ENCODE peak calls at places on chromosomes 3 and 15, in five cellular contexts. B, Z, L, M and N are unnamed samples.

GRCh38 chr3:39917060-39917773 is 107.8 kb downstream of the MYRIP start:
- DNase-seq in B (no peak), Z (no peak), L (no peak), M (no peak), N (no peak)

GRCh38 chr15:43285609-43286037 is 18.9 kb upstream of the TGM5 start:
- DNase-seq in B (peak; percentile 41), Z (no peak), L (peak; percentile 39), M (no peak), N (peak; percentile 42)

GRCh38 chr15:58748787-58749531 is 548 bp downstream of the ADAM10 start:
- DNase-seq in B (peak; percentile 49), Z (peak; percentile 93), L (peak; percentile 53), M (no peak), N (peak; percentile 33)

GRCh38 chr15:43987924-43988323 is 161.1 kb downstream of the WDR76 start:
- DNase-seq in B (no peak), Z (no peak), L (no peak), M (no peak), N (no peak)

GRCh38 chr3:114709102-114709501 is 415.3 kb downstream of the TIGIT start:
- DNase-seq in B (no peak), Z (no peak), L (no peak), M (no peak), N (no peak)

GRCh38 chr15:67807141-67807540 is 18.2 kb upstream of the SKOR1 start:
- DNase-seq in B (no peak), Z (peak; percentile 20), L (no peak), M (no peak), N (no peak)

GRCh38 chr3:78707094-78707493 is 1060.7 kb downstream of the ROBO1 start:
- DNase-seq in B (no peak), Z (no peak), L (no peak), M (no peak), N (no peak)

GRCh38 chr3:50587806-50588758 is 18.8 kb downstream of the HEMK1 start:
- DNase-seq in B (no peak), Z (no peak), L (no peak), M (no peak), N (peak; percentile 61)

GRCh38 chr15:70318594-70318993 is 220.9 kb upstream of the TLE3 start:
- DNase-seq in B (no peak), Z (no peak), L (no peak), M (peak; percentile 16), N (no peak)

GRCh38 chr3:136414476-136414875 is 164.3 kb downstream of the PCCB start:
- DNase-seq in B (no peak), Z (no peak), L (no peak), M (no peak), N (no peak)

GRCh38 chr3:134645515-134645914 is 5.3 kb downstream of the KY start:
- DNase-seq in B (no peak), Z (no peak), L (no peak), M (no peak), N (no peak)

GRCh38 chr3:153260681-153261080 is 98.7 kb downstream of the RAP2B start:
- DNase-seq in B (no peak), Z (no peak), L (no peak), M (no peak), N (no peak)

GRCh38 chr3:153252963-153253362 is 90.9 kb downstream of the RAP2B start:
- DNase-seq in B (no peak), Z (no peak), L (no peak), M (no peak), N (no peak)

GRCh38 chr3:153259956-153260355 is 97.9 kb downstream of the RAP2B start:
- DNase-seq in B (no peak), Z (no peak), L (no peak), M (no peak), N (no peak)

GRCh38 chr3:153257673-153258351 is 95.8 kb downstream of the RAP2B start:
- DNase-seq in B (no peak), Z (no peak), L (no peak), M (no peak), N (no peak)
- TF ChIP-seq POLR2AphosphoS5 in B (no peak), Z (no peak), L (no peak), M (no peak), N (no peak)

GRCh38 chr15:80174017-80174746 is 21.4 kb downstream of the FAH start:
- DNase-seq in B (no peak), Z (no peak), L (no peak), M (peak; percentile 80), N (no peak)
- TF ChIP-seq POLR2AphosphoS5 in B (peak; percentile 26), Z (no peak), L (no peak), M (no peak), N (no peak)

DNA sequence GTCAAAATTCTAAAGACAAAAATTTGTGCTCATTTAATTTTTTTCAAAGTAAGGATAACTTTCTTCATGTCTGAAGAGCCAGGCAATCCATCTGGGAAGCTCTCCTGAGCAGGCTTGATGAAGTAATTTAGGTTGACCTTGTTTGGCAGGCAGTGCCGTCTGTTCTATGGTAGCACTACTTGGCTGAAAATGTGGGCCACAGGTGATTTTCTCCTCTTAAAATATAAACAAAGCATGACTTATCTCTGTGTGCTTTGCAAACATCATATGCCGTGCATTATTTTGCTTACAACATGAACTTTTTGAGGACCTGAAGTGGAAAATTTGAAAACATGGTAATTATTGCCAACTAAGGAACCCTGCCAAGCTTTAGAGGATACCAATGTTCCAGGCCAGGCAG is 143.2 kb downstream of the RAP2B start:
- DNase-seq in B (no peak), Z (no peak), L (no peak), M (no peak), N (no peak)
- TF ChIP-seq POLR2AphosphoS5 in B (no peak), Z (no peak), L (no peak), M (no peak), N (no peak)

GRCh38 chr15:83670628-83671027 is 16.7 kb downstream of the ADAMTSL3 start:
- DNase-seq in B (no peak), Z (no peak), L (no peak), M (no peak), N (no peak)
- TF ChIP-seq POLR2AphosphoS5 in B (no peak), Z (no peak), L (no peak), M (no peak), N (no peak)

DNA sequence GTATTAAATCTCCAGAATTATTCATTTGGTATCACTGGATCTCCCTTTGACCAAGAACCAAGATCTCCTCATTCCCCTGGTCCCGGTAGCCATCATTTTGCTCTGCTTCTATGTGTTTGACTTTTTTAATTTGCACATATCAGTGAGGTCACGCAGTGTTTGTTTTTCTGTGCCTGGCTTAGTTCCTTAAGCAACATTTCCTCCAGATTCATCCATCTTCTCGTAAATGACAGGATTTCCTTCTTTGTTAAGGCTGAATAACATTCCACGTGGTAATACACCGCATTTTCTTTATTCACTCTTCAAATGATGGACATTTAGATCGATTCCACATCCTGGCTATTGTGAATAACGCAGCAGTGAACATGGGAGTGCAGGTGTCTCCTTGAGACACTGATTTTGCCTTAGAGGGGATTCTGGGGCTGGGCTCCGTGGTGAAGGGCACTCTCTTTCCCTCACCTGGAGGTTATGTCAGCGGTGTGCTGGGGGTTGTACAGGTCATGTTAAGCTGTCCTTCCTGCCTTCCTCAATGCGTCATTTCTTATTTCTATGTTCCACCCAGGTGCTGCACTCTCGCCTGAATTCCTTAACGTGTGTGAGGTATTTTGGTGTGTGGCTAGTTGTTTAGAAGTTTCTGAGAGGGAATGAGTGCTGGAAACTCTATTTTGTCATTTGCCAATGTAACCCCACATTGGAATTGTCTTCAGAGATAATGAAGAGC is 212.2 kb downstream of the LPP start:
- DNase-seq in B (no peak), Z (no peak), L (no peak), M (no peak), N (no peak)
- TF ChIP-seq POLR2AphosphoS5 in B (peak; percentile 32), Z (peak; percentile 51), L (peak; percentile 31), M (no peak), N (no peak)

GRCh38 chr15:37877851-37878577 is 56.4 kb upstream of the TMCO5A start:
- DNase-seq in B (no peak), Z (no peak), L (no peak), M (no peak), N (no peak)

GRCh38 chr15:37876900-37877299 is 57.5 kb upstream of the TMCO5A start:
- DNase-seq in B (no peak), Z (no peak), L (no peak), M (no peak), N (no peak)

GRCh38 chr15:37873336-37873735 is 61.1 kb upstream of the TMCO5A start:
- DNase-seq in B (no peak), Z (no peak), L (no peak), M (no peak), N (no peak)

DNA sequence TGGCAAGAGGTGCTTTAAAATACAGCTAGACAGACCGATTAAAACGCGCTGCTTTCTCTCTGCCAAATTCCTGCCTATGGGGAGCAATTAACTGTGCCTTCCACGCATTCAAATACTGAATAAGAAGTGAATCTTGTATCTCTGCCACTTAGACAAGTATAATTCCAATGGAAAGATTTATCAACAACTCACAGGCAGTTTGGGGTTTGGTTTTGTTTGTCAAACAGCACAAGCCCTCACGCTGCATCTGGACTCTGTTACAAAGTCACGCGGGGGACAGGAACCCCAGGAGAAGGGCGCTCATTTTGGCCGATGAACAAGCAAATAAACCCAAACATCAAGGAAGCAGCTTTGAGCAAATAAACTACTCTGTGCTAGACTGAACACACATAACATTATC is 61.8 kb upstream of the TMCO5A start:
- DNase-seq in B (no peak), Z (no peak), L (no peak), M (no peak), N (no peak)
- TF ChIP-seq POLR2AphosphoS5 in B (no peak), Z (no peak), L (no peak), M (no peak), N (no peak)

DNA sequence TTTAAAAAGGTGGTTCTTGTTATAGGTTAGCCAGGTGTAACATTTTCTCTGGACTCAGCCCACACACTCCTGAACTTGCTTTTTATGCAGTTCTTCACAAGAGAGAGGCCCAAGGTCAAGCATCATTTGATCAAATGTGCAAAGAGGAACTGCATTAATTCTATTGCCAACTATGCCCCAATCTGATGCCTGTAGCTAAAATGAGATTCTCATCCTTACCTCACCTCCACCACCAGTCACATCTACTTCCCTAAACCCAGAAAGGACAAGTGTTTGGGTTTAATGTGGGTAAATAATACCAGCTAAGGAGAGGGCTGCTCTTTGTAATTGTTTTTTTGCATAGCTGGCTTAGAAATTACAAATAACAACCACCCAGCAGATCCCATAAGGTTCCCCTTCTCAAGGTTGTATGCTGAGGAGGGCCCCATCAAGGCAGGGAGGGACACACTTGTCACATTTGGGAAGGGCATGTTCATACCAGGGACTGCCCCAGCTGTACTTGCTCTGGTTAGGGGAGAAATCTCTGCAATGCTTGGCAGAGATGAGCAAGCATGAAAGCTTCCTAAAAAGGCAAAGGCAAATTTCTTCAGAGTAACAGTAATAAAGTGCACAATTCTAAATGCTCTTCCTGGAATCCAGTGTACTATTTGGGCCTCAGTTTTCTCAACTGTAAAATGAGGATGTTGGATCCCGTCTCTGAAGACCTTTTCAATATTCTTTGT is 76.2 kb downstream of the TGFBR2 start:
- DNase-seq in B (no peak), Z (no peak), L (no peak), M (no peak), N (no peak)
- TF ChIP-seq POLR2AphosphoS5 in B (no peak), Z (no peak), L (no peak), M (no peak), N (no peak)